ENCODE peak calls at places on chromosomes 5 and 9, in nine cellular contexts. Q is activated naive CD4-positive, alpha-beta T cell treated with anti-CD3 and anti-CD28 coated beads, Interleukin-2, amount 10 ng/mL, durations not matched to agents 7 days and 5 days; N is activated T-cell treated with anti-CD3 and anti-CD28 coated beads for 24 hours; B is fibroblast of gingiva; V is glomerular endothelial cell; F is stimulated activated CD4-positive, alpha-beta T cell treated with anti-CD3 and anti-CD28 coated beads, Interleukin-1b, Interleukin-23, amount 100 ng/mL, for 24 hours; P is WERI-Rb-1; R is activated CD4-positive, alpha-beta T cell treated with anti-CD3 and anti-CD28 coated beads, Interleukin-2, amount 10 ng/mL, durations not matched to agents 7 days and 5 days; T is T-helper 1 cell. K is an unnamed sample.

GRCh38 chr9:8713149-8713856 is 913.7 kb upstream of the DMAC1 start:
- DNase-seq in Q (no peak), N (no peak), B (no peak), V (no peak), F (no peak), P (no peak), R (no peak), T (no peak), K (no peak)

GRCh38 chr9:128405780-128406171 is 14.9 kb upstream of the CERCAM start:
- DNase-seq in Q (no peak), N (no peak), B (no peak), V (no peak), F (no peak), P (no peak), R (no peak), T (no peak), K (no peak)

GRCh38 chr5:130400091-130400490 is 495.8 kb downstream of the CHSY3 start:
- DNase-seq in Q (no peak), N (no peak), B (peak), V (peak), F (no peak), P (no peak), R (no peak), T (no peak), K (peak)

GRCh38 chr5:147472669-147473131 is 37.2 kb downstream of the DPYSL3 start:
- DNase-seq in Q (no peak), N (no peak), B (peak), V (no peak), F (no peak), P (no peak), R (no peak), T (no peak), K (no peak)

GRCh38 chr5:106508894-106509293 is 1161.8 kb downstream of the EFNA5 start:
- DNase-seq in Q (no peak), N (no peak), B (no peak), V (no peak), F (no peak), P (no peak), R (no peak), T (no peak), K (no peak)

GRCh38 chr5:36242534-36243144 is 914 bp upstream of the NADK2 start:
- DNase-seq in Q (peak), N (no peak), B (no peak), V (no peak), F (no peak), P (no peak), R (no peak), T (no peak), K (peak)

GRCh38 chr5:150497274-150497988 is 10.5 kb upstream of the NDST1 start:
- DNase-seq in Q (no peak), N (no peak), B (peak), V (no peak), F (no peak), P (no peak), R (no peak), T (no peak), K (no peak)

GRCh38 chr9:17191095-17191494 is 56.3 kb downstream of the CNTLN start:
- DNase-seq in Q (no peak), N (no peak), B (peak), V (no peak), F (no peak), P (no peak), R (no peak), T (no peak), K (no peak)

GRCh38 chr5:120803282-120803681 is 339.2 kb downstream of the PRR16 start:
- DNase-seq in Q (no peak), N (no peak), B (peak), V (peak), F (no peak), P (no peak), R (no peak), T (no peak), K (no peak)

GRCh38 chr9:96638606-96639364 is 16.3 kb downstream of the PRXL2C start:
- DNase-seq in Q (no peak), N (no peak), B (peak), V (no peak), F (no peak), P (no peak), R (no peak), T (no peak), K (no peak)

GRCh38 chr5:157516626-157517325 is 56.8 kb downstream of the NIPAL4 start:
- DNase-seq in Q (no peak), N (no peak), B (peak), V (no peak), F (no peak), P (no peak), R (no peak), T (no peak), K (no peak)

GRCh38 chr5:97162045-97162444 is 19.6 kb upstream of the LIX1 start:
- DNase-seq in Q (peak), N (peak), B (peak), V (peak), F (no peak), P (peak), R (peak), T (peak), K (no peak)

GRCh38 chr5:144191461-144191860 is 20.8 kb downstream of the KCTD16 start:
- DNase-seq in Q (no peak), N (no peak), B (no peak), V (no peak), F (no peak), P (no peak), R (no peak), T (no peak), K (no peak)

GRCh38 chr9:97632406-97632991 is 669 bp downstream of the TSTD2 start:
- DNase-seq in Q (no peak), N (no peak), B (peak), V (peak), F (peak), P (peak), R (peak), T (no peak), K (no peak)

GRCh38 chr9:113649054-113649453 is 185.5 kb downstream of the RGS3 start:
- DNase-seq in Q (no peak), N (no peak), B (peak), V (no peak), F (no peak), P (no peak), R (no peak), T (no peak), K (no peak)

GRCh38 chr5:111747336-111747735 is 9.7 kb downstream of the NREP start:
- DNase-seq in Q (no peak), N (no peak), B (no peak), V (no peak), F (no peak), P (no peak), R (no peak), T (no peak), K (no peak)

GRCh38 chr9:74414325-74414724 is 82.8 kb upstream of the RORB start:
- DNase-seq in Q (no peak), N (no peak), B (no peak), V (no peak), F (no peak), P (no peak), R (no peak), T (no peak), K (no peak)

GRCh38 chr9:115944166-115944948 is 209.2 kb upstream of the PAPPA start:
- DNase-seq in Q (no peak), N (no peak), B (peak), V (no peak), F (no peak), P (peak), R (no peak), T (no peak), K (peak)

GRCh38 chr9:2281031-2281802 is 266.1 kb downstream of the SMARCA2 start:
- DNase-seq in Q (no peak), N (no peak), B (no peak), V (no peak), F (no peak), P (no peak), R (no peak), T (no peak), K (no peak)

GRCh38 chr9:14880951-14881465 is 29.2 kb downstream of the FREM1 start:
- DNase-seq in Q (no peak), N (no peak), B (no peak), V (no peak), F (no peak), P (no peak), R (no peak), T (no peak), K (no peak)

GRCh38 chr5:13859285-13859684 is 85.2 kb downstream of the DNAH5 start:
- DNase-seq in Q (no peak), N (no peak), B (no peak), V (no peak), F (no peak), P (no peak), R (no peak), T (no peak), K (no peak)